ENCODE peak calls at places on chromosomes 12 and 14, in eight cellular contexts. C is right lobe of liver; Z is astrocyte; I is brain microvascular endothelial cell; S is psoas muscle; X is effector memory CD4-positive, alpha-beta T cell; V is naive thymus-derived CD4-positive, alpha-beta T cell; E is cardiac muscle cell. D is an unnamed sample. For H3K36me3, the result is how much of the 10 kb centered on the place peaks cover.

GRCh38 chr12:118398878-118399277 is 22.5 kb downstream of the SUDS3 start:
- DNase-seq in C (no peak), Z (no peak), I (no peak), S (no peak), X (no peak), V (no peak), E (no peak), D (no peak)

GRCh38 chr12:132131229-132131628 is 12.9 kb downstream of the DDX51 start:
- DNase-seq in C (peak), Z (no peak), I (no peak), S (no peak), X (no peak), V (no peak), E (no peak), D (no peak)

GRCh38 chr12:102480401-102480800 is at the start of gene IGF1:
- DNase-seq in C (no peak), Z (peak), I (no peak), S (no peak), X (no peak), V (no peak), E (no peak), D (no peak)

GRCh38 chr14:96103560-96104460 is 64.6 kb downstream of the C14orf132 start:
- DNase-seq in C (no peak), Z (no peak), I (no peak), S (no peak), X (no peak), V (no peak), E (no peak), D (no peak)

GRCh38 chr14:25516838-25517237 is 466.9 kb upstream of the STXBP6 start:
- DNase-seq in C (no peak), Z (no peak), I (no peak), S (no peak), X (no peak), V (no peak), E (no peak), D (no peak)

GRCh38 chr12:111215891-111216290 is 153.0 kb downstream of the PHETA1 start:
- DNase-seq in C (no peak), Z (no peak), I (no peak), S (no peak), X (no peak), V (no peak), E (no peak), D (no peak)

GRCh38 chr14:94116701-94117100 is 6.2 kb downstream of the IFI27 start:
- DNase-seq in C (no peak), Z (no peak), I (no peak), S (no peak), X (no peak), V (no peak), E (no peak), D (no peak)

GRCh38 chr14:72590577-72590976 is 303.3 kb downstream of the DPF3 start:
- DNase-seq in C (no peak), Z (no peak), I (no peak), S (no peak), X (peak), V (no peak), E (no peak), D (peak)

GRCh38 chr14:52834440-52834842 is 43.0 kb upstream of the GNPNAT1 start:
- DNase-seq in C (no peak), Z (peak), I (peak), S (no peak), X (no peak), V (no peak), E (no peak), D (no peak)

DNA sequence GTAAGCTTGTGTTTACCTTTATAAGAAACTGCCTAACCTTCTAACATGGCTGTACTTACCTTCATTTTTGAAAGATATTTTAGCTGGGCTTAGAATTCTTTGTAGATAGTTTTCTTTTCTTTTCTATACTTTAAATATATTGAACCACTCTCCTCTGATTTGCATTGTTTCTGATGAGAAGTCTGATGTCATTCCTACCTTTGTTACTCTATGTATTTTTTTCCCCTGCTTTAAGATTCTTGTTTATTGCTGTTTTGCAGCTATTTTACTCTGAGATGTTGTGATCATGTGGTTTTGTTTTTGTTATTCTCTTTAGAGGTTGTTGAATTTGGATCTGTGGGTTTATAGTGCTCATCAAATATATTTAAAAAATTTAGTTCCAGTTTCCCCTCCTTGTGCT is 31.8 kb downstream of the CNOT2 start:
- DNase-seq in C (no peak), Z (no peak), I (no peak), S (no peak), X (no peak), V (no peak), E (no peak), D (no peak)
- H3K27ac ChIP-seq in C (no peak), Z (no peak), I (no peak), S (no peak), X (no peak), V (no peak), E (no peak), D (no peak)

GRCh38 chr12:107702106-107702505 is 16.5 kb downstream of the PWP1 start:
- DNase-seq in C (no peak), Z (no peak), I (no peak), S (no peak), X (no peak), V (no peak), E (no peak), D (no peak)

GRCh38 chr12:107704056-107704455 is 18.5 kb downstream of the PWP1 start:
- DNase-seq in C (no peak), Z (peak), I (no peak), S (no peak), X (no peak), V (no peak), E (no peak), D (no peak)
- H3K36me3 ChIP-seq in C (under half), Z (half or more), I (half or more), S (under half), X (half or more), V (under half), E (half or more), D (half or more)

GRCh38 chr12:54502485-54502884 is 4.9 kb downstream of the NCKAP1L start:
- DNase-seq in C (no peak), Z (no peak), I (no peak), S (no peak), X (no peak), V (no peak), E (no peak), D (no peak)

GRCh38 chr12:54495327-54495726 is 2.2 kb upstream of the NCKAP1L start:
- DNase-seq in C (no peak), Z (no peak), I (no peak), S (no peak), X (no peak), V (no peak), E (no peak), D (no peak)

DNA sequence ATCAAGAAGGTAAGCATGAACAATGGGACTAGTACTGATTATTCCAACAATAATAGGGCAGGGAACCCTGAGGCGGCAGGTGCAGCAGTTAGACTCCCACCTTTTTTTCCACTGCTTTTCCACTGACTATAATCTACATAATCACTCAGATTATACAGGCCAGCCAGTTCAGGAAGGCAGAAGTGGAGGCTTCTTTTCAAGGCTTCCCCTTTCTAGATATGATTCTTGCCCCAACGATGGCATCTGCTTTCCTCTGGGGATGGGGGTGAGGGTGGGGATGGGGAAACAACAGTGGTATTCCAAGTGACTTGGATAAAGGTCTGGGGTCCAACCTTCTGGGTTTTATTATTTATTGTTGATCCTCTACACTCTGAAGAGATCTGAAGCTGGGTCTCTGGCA is 331 bp downstream of the NCKAP1L start:
- DNase-seq in C (no peak), Z (no peak), I (no peak), S (no peak), X (no peak), V (no peak), E (no peak), D (no peak)
- H3K27ac ChIP-seq in C (peak), Z (no peak), I (no peak), S (no peak), X (peak), V (peak), E (no peak), D (peak)

GRCh38 chr12:106886921-106887320 is 68.8 kb upstream of the TMEM263 start:
- DNase-seq in C (no peak), Z (no peak), I (no peak), S (no peak), X (no peak), V (no peak), E (no peak), D (no peak)
- H3K36me3 ChIP-seq in C (under half), Z (under half), I (under half), S (under half), X (under half), V (under half), E (under half), D (under half)

GRCh38 chr12:55743131-55743921 is 404 bp downstream of the GDF11 start:
- DNase-seq in C (no peak), Z (peak), I (peak), S (peak), X (peak), V (peak), E (peak), D (peak)
- H3K27ac ChIP-seq in C (no peak), Z (peak), I (no peak), S (no peak), X (peak), V (peak), E (peak), D (peak)

D was measured in CD8-positive, alpha-beta memory T cell.